ENCODE peak calls at places on chromosome 15, in five cellular contexts. V is endodermal cell, O is adipocyte, Z is brain microvascular endothelial cell, F is GM23338. J is an unnamed sample.

GRCh38 chr15:47817825-47818681 is 100.7 kb downstream of the SEMA6D start:
- DNase-seq in O (no peak), F (peak; percentile 46), Z (no peak), V (peak; percentile 57), J (no peak)

GRCh38 chr15:94535298-94536048 is 304.1 kb downstream of the MCTP2 start:
- DNase-seq in Z (no peak), O (no peak), V (peak; percentile 56), F (no peak), J (no peak)

GRCh38 chr15:75371486-75371885 is 3.1 kb upstream of the MAN2C1 start:
- DNase-seq in Z (no peak), F (no peak), O (no peak), V (no peak), J (peak; percentile 53)

GRCh38 chr15:90716317-90716975 is 700 bp upstream of the BLM start:
- DNase-seq in V (no peak), Z (no peak), F (peak; percentile 8), O (peak; percentile 55), J (no peak)

GRCh38 chr15:55526559-55527036 is 18.6 kb upstream of the DNAAF4 start:
- DNase-seq in V (peak; percentile 74), O (peak; percentile 71), F (peak; percentile 87), Z (peak; percentile 40), J (peak; percentile 39)

GRCh38 chr15:67105065-67105951 is 39.9 kb downstream of the SMAD3 start:
- DNase-seq in F (no peak), Z (peak; percentile 94), V (peak; percentile 67), O (peak; percentile 94), J (peak; percentile 98)

GRCh38 chr15:73628976-73629854 is 4.0 kb downstream of the NPTN start:
- DNase-seq in F (no peak), O (peak; percentile 44), Z (no peak), V (no peak), J (peak; percentile 11)

GRCh38 chr15:60128710-60129109 is 124.6 kb downstream of the FOXB1 start:
- DNase-seq in V (peak; percentile 62), F (peak; percentile 59), Z (no peak), O (no peak), J (no peak)

GRCh38 chr15:25054943-25055342 is 100.2 kb downstream of the SNRPN start:
- DNase-seq in Z (no peak), V (no peak), F (no peak), O (no peak), J (no peak)

GRCh38 chr15:25052191-25052999 is 97.6 kb downstream of the SNRPN start:
- DNase-seq in O (no peak), Z (no peak), V (no peak), F (no peak), J (no peak)

GRCh38 chr15:25051399-25052154 is 96.8 kb downstream of the SNRPN start:
- DNase-seq in O (no peak), Z (no peak), V (no peak), F (no peak), J (no peak)

GRCh38 chr15:25054329-25054728 is 99.5 kb downstream of the SNRPN start:
- DNase-seq in O (no peak), V (peak; percentile 35), F (no peak), Z (no peak), J (no peak)

GRCh38 chr15:25053000-25053815 is 98.4 kb downstream of the SNRPN start:
- DNase-seq in O (no peak), V (peak; percentile 36), F (no peak), Z (no peak), J (no peak)
- H3K36me3 ChIP-seq in O (peaks cover 98% of the 10 kb centered on the region), V (peaks cover 97% of the 10 kb centered on the region), F (peaks cover 85% of the 10 kb centered on the region), Z (peaks cover 35% of the 10 kb centered on the region), J (no peaks in the 10 kb centered on the region)

GRCh38 chr15:65171428-65171827 is 13.7 kb downstream of the CLPX start:
- DNase-seq in V (no peak), Z (no peak), O (no peak), F (no peak), J (no peak)
- H3K36me3 ChIP-seq in V (peaks cover 63% of the 10 kb centered on the region), Z (peaks cover 30% of the 10 kb centered on the region), O (peaks cover 60% of the 10 kb centered on the region), F (peaks cover 27% of the 10 kb centered on the region), J (peaks cover 5% of the 10 kb centered on the region)

DNA sequence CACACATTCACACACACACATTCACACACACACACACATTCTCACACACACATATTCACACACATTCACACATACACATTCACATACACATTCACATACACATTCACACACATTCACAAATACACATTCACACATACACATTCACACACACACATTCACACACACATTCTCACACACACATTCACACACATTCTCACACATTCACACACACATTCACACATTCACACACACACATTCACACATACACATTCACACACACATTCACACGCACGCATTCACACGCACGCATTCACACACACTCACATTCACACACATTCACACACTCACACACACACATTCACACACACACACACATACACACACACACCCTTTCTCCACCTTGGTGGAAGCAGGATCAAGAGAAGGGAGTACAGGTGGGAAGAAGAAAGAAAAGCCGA is 5.7 kb upstream of the HAPLN3 start:
- DNase-seq in V (no peak), Z (no peak), F (no peak), O (no peak), J (no peak)
- H3K36me3 ChIP-seq in V (peaks cover 43% of the 10 kb centered on the region), Z (peaks cover 18% of the 10 kb centered on the region), F (peaks cover 34% of the 10 kb centered on the region), O (peaks cover 69% of the 10 kb centered on the region), J (peaks cover 3% of the 10 kb centered on the region)

GRCh38 chr15:39960411-39960810 is 26.5 kb downstream of the EIF2AK4 start:
- DNase-seq in Z (no peak), F (no peak), V (no peak), O (no peak), J (no peak)
- H3K36me3 ChIP-seq in Z (peaks cover 46% of the 10 kb centered on the region), F (peaks cover 54% of the 10 kb centered on the region), V (peaks cover 42% of the 10 kb centered on the region), O (peaks cover 92% of the 10 kb centered on the region), J (peaks cover 62% of the 10 kb centered on the region)

GRCh38 chr15:40198364-40199085 is 37.7 kb downstream of the BUB1B start:
- DNase-seq in V (no peak), Z (no peak), O (no peak), F (no peak), J (no peak)

DNA sequence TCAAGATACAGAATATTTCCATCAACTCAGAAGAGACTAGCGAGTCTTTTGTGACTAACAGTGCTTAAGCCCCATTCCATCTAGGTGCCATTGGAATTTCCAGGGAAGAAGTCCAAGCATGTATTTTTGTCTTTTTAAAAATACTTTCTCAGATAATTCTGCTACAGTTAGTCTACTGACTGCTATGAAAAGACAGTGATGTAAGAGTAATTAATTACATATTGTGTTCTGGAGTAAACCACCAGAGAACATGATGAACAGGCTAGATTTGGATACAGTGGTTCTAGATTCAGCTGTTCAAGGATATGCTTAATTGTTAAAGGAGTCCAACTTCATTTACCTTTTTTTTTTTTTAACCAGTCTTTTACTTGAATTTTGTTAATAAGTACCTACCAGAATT is 34.8 kb upstream of the PAK6 start:
- DNase-seq in V (no peak), Z (no peak), O (peak; percentile 8), F (no peak), J (no peak)
- H3K36me3 ChIP-seq in V (peaks cover 79% of the 10 kb centered on the region), Z (peaks cover 5% of the 10 kb centered on the region), O (no peaks in the 10 kb centered on the region), F (peaks cover 84% of the 10 kb centered on the region), J (peaks cover 26% of the 10 kb centered on the region)

DNA sequence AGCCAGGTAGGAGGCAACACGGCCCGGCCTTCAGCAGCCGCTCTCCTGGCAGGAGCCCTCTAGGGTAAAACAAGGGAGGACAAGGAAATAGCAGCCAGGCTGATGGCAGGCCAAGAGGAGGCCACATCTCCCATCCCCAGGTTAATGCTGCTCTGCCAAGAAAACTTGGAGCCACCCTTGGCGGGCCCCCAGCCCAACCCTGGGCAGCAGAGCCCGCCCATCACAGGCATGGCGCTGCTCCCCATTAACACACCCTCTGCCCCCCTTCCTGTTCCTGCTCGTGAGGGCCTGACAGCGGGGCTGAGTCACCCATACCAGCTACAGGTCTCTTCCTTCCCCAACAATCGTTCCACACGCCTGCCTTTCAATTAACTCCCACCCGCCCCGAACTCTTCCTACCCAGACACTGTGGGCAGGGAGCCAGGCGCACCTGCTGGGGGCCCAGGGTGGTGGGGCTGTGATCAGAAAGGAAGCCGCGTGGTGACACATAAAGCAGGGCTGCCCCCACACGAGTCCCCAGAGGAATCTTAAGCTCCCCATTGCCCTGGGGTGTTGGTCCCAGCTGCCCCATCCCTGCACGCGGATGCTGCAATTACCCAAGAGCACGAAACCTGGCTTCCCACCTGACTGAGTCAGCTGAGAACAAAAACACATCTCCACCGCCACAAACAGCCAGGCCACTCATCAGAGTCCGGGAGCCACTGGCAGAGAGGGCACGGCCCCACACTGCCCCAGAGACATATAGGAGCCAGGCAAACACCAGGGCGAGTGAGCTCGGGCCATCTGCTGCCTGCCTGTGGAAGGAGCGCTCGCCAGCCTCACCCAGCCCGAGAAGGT is at the start of gene C15orf62:
- DNase-seq in V (no peak), O (no peak), Z (no peak), F (no peak), J (peak; percentile 94)
- H3K36me3 ChIP-seq in V (peaks cover 9% of the 10 kb centered on the region), O (peaks cover 27% of the 10 kb centered on the region), Z (peaks cover 13% of the 10 kb centered on the region), F (no peaks in the 10 kb centered on the region), J (peaks cover 2% of the 10 kb centered on the region)

GRCh38 chr15:81310480-81310879 is 13.5 kb downstream of the STARD5 start:
- DNase-seq in O (no peak), V (no peak), F (no peak), Z (no peak), J (no peak)

GRCh38 chr15:81313686-81314085 is 10.3 kb downstream of the STARD5 start:
- DNase-seq in V (no peak), O (no peak), F (no peak), Z (no peak), J (peak; percentile 57)

GRCh38 chr15:81312790-81313543 is 11.0 kb downstream of the STARD5 start:
- DNase-seq in Z (peak; percentile 97), V (no peak), O (peak; percentile 99), F (no peak), J (peak; percentile 99)

GRCh38 chr15:81309647-81310460 is 14.1 kb downstream of the STARD5 start:
- DNase-seq in O (no peak), V (no peak), Z (no peak), F (no peak), J (no peak)

GRCh38 chr15:81311834-81312459 is 12.0 kb downstream of the STARD5 start:
- DNase-seq in Z (no peak), F (no peak), V (no peak), O (no peak), J (no peak)
- H3K36me3 ChIP-seq in Z (peaks cover 2% of the 10 kb centered on the region), F (no peaks in the 10 kb centered on the region), V (no peaks in the 10 kb centered on the region), O (no peaks in the 10 kb centered on the region), J (peaks cover 10% of the 10 kb centered on the region)